ENCODE peak calls at places on chromosomes 16 and 17, in four cellular contexts. P is GM23338, I is HCT116, W is upper lobe of left lung. J is an unnamed sample.

GRCh38 chr17:17696075-17696474 is 14.8 kb downstream of the RAI1 start:
- ATAC-seq in W (no peak), P (no peak), I (no peak), J (no peak)

GRCh38 chr16:23895052-23895451 is 59.3 kb downstream of the PRKCB start:
- ATAC-seq in I (no peak), P (no peak), W (no peak), J (no peak)

GRCh38 chr16:85462405-85463227 is 150.5 kb upstream of the GSE1 start:
- ATAC-seq in I (no peak), P (peak; percentile 4), W (no peak), J (no peak)

GRCh38 chr16:66562409-66562808 is 3.8 kb upstream of the CMTM1 start:
- ATAC-seq in I (no peak), W (no peak), P (no peak), J (no peak)

GRCh38 chr17:75516619-75517276 is 420 bp downstream of the TSEN54 start:
- ATAC-seq in I (peak; percentile 5), P (peak; percentile 2), W (no peak), J (peak; percentile 4)

GRCh38 chr17:17275991-17276390 is 5.1 kb downstream of the COPS3 start:
- ATAC-seq in P (no peak), W (no peak), I (no peak), J (no peak)

GRCh38 chr17:64180089-64180488 is 50.1 kb upstream of the ERN1 start:
- ATAC-seq in P (no peak), W (no peak), I (no peak), J (peak; percentile 44)

GRCh38 chr16:19926449-19927390 is 42.1 kb upstream of the GPRC5B start:
- ATAC-seq in P (no peak), W (no peak), I (peak; percentile 72), J (no peak)

GRCh38 chr17:78541488-78542237 is 35.5 kb downstream of the DNAH17 start:
- ATAC-seq in W (no peak), P (no peak), I (peak; percentile 85), J (no peak)

GRCh38 chr16:19689342-19689741 is 28.7 kb downstream of the KNOP1 start:
- ATAC-seq in P (no peak), W (no peak), I (no peak), J (no peak)

GRCh38 chr16:56298948-56299602 is 107.8 kb downstream of the GNAO1 start:
- ATAC-seq in I (no peak), W (no peak), P (no peak), J (peak; percentile 63)

GRCh38 chr17:18172528-18173278 is 10.9 kb upstream of the ALKBH5 start:
- ATAC-seq in P (peak; percentile 32), I (no peak), W (no peak), J (no peak)

GRCh38 chr17:48456584-48456983 is 26.6 kb upstream of the SKAP1 start:
- ATAC-seq in P (peak; percentile 67), I (peak; percentile 88), W (no peak), J (no peak)

GRCh38 chr16:1689853-1690252 is 11.8 kb downstream of the JPT2 start:
- ATAC-seq in I (no peak), W (no peak), P (no peak), J (no peak)

GRCh38 chr17:49964539-49965521 is 4.2 kb upstream of the DLX4 start:
- ATAC-seq in P (peak; percentile 46), I (no peak), W (no peak), J (no peak)

GRCh38 chr17:74239169-74239568 is 25.8 kb downstream of the TTYH2 start:
- ATAC-seq in W (no peak), P (no peak), I (no peak), J (peak; percentile 32)

GRCh38 chr16:1398826-1399581 is 15.5 kb downstream of the UNKL start:
- ATAC-seq in W (no peak), I (no peak), P (no peak), J (no peak)

GRCh38 chr17:45648642-45649041 is 135.5 kb upstream of the CRHR1 start:
- ATAC-seq in P (peak; percentile 86), W (no peak), I (peak; percentile 73), J (no peak)

GRCh38 chr16:58176608-58177346 is 21.1 kb downstream of the CSNK2A2 start:
- ATAC-seq in I (no peak), P (no peak), W (no peak), J (no peak)

GRCh38 chr17:628507-628941 is 86.1 kb downstream of the VPS53 start:
- ATAC-seq in I (no peak), W (peak; percentile 60), P (no peak), J (no peak)

GRCh38 chr17:37359682-37360188 is 16.1 kb upstream of the C17orf78 start:
- ATAC-seq in I (peak; percentile 0), W (no peak), P (no peak), J (no peak)

GRCh38 chr16:29961127-29961478 is 776 bp upstream of the TMEM219 start:
- ATAC-seq in W (no peak), I (no peak), P (no peak), J (no peak)

GRCh38 chr16:46918400-46918799 is 34.2 kb downstream of the GPT2 start:
- ATAC-seq in W (no peak), I (no peak), P (no peak), J (no peak)

GRCh38 chr17:78278139-78278741 is 46.8 kb downstream of the TMEM235 start:
- ATAC-seq in I (peak; percentile 34), W (peak; percentile 8), P (peak; percentile 85), J (peak; percentile 19)

GRCh38 chr17:2796164-2797140 is at the start of gene RAP1GAP2:
- ATAC-seq in P (no peak), I (no peak), W (peak; percentile 85), J (peak; percentile 73)

GRCh38 chr17:59547131-59547915 is 18.1 kb upstream of the DHX40 start:
- ATAC-seq in I (no peak), W (no peak), P (no peak), J (no peak)

GRCh38 chr17:63707151-63707550 is 7.2 kb upstream of the LIMD2 start:
- ATAC-seq in P (no peak), I (no peak), W (no peak), J (no peak)

GRCh38 chr16:11079657-11080187 is 135.4 kb downstream of the CLEC16A start:
- ATAC-seq in W (no peak), I (no peak), P (no peak), J (no peak)

GRCh38 chr17:82013772-82014321 is 8.8 kb downstream of the CENPX start:
- ATAC-seq in P (no peak), W (peak; percentile 56), I (no peak), J (no peak)

GRCh38 chr16:66036162-66036561 is 330.3 kb upstream of the CDH5 start:
- ATAC-seq in P (no peak), I (no peak), W (no peak), J (no peak)

GRCh38 chr16:72442381-72443158 is 270.6 kb upstream of the PMFBP1 start:
- ATAC-seq in I (no peak), W (no peak), P (no peak), J (no peak)

GRCh38 chr17:37488009-37488604 is 1.6 kb upstream of the DUSP14 start:
- ATAC-seq in P (peak; percentile 4), I (peak; percentile 30), W (peak; percentile 77), J (no peak)

GRCh38 chr17:36127882-36128369 is 24.3 kb downstream of the CCL4 start:
- ATAC-seq in P (no peak), I (no peak), W (no peak), J (no peak)

GRCh38 chr17:36128411-36128978 is 24.9 kb downstream of the CCL4 start:
- ATAC-seq in P (no peak), I (no peak), W (no peak), J (no peak)

GRCh38 chr17:36124879-36125824 is 21.5 kb downstream of the CCL4 start:
- ATAC-seq in P (no peak), I (peak; percentile 54), W (peak; percentile 6), J (no peak)

GRCh38 chr17:36129616-36130015 is 26.0 kb downstream of the CCL4 start:
- ATAC-seq in W (no peak), I (no peak), P (no peak), J (no peak)

DNA sequence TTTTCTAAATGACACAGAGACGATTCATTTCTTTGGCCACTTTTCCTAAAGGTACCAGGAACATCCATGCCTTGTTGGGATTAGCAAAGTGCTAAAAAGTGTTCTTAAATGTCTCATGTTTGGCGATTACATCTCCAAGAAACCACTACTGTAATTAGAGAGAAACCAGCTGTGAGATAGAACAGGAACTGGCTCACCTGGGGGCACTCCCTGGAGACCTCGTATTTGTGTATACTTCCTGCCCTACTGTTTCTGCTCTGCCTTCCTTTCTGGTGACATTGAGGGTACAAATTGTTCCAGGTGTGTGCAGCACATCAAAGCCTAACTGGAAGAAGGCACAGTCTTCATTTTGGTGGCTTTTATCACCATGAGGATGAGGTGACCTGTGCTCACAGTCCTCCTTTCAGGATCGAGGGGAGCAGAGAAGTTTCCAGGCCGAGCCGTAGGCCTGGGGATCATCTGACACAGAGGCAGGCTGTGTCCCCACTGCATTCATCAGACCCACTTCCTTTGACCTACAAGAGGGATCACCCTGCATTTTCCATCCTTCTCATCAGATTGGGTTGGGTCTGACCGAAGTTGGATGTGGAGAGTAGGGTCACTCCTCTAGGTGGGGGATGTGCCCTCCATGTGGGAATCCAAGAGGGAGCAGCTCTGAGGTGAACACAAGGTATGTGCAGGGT is 23.7 kb downstream of the CCL4 start:
- ATAC-seq in P (no peak), I (no peak), W (no peak), J (no peak)
- TF ChIP-seq POLR2AphosphoS5 in P (no peak), I (no peak), W (no peak), J (no peak)

DNA sequence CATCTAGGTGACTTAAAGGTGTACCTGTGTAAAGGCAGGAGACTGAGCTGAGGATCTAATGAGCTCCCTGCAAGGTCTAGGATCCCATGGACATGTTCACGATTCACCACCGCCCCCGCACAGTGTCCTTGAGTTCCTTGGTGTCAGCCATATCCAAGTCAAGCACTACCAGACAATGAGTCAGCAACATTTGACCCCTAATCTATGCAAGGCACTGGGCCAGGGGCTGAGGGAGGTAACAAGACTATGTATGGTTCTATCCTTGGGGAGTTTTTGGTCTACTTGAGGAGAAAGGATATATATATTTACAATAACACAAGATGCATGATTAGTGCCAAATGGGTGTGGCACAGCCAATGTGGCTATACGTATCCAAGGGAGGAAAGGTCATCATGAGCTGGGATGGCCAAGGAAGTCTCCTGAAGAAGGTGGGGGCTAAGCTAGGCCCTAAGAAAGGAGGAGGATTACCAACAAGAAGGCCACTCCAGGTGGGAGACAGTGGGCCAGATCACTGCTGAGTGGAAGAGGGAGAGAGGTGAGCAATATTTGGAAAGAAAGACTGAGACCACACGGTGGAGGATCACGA is 35.0 kb downstream of the ITGB3 start:
- ATAC-seq in I (peak; percentile 53), P (no peak), W (no peak), J (no peak)
- H3K4me1 ChIP-seq in I (peaks cover 5% of the 10 kb centered on the region), P (peaks cover 5% of the 10 kb centered on the region), W (no peaks in the 10 kb centered on the region), J (no peaks in the 10 kb centered on the region)

DNA sequence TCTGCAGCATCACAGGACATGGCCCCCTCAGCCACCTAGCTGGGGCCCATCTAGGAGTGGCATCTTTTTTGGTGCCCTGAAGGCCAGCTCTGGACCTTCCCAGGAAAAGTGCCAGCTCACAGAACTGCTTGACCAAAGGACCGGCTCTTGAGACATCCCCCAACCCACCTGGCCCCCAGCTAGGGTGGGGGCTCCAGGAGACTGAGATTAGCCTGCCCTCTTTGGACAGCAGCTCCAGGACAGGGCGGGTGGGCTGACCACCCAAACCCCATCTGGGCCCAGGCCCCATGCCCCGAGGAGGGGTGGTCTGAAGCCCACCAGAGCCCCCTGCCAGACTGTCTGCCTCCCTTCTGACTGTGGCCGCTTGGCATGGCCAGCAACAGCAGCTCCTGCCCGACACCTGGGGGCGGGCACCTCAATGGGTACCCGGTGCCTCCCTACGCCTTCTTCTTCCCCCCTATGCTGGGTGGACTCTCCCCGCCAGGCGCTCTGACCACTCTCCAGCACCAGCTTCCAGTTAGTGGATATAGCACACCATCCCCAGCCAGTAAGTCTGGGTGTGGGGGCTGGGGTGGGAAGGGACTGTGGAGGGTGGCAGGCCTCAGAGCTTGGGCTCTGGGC is 22.0 kb downstream of the RARA start:
- ATAC-seq in I (no peak), P (no peak), W (no peak), J (no peak)
- H3K27ac ChIP-seq in I (peak overlapping the region; percentile 22), P (no peak overlapping the region), W (peak overlapping the region; percentile 93), J (peak overlapping the region; percentile 97)

GRCh38 chr16:75248142-75248535 is 3.3 kb downstream of the BCAR1 start:
- ATAC-seq in W (no peak), I (no peak), P (no peak), J (no peak)
- TF ChIP-seq POLR2AphosphoS5 in W (no peak), I (no peak), P (no peak), J (no peak)

J was measured in gastroesophageal sphincter.